ENCODE peak calls at places on chromosomes 11 and 22, in four cellular contexts. One of them, this sample, is unnamed.

GRCh38 chr11:64971421-64972233 is at the start of gene MAJIN:
- DNase-seq in K562: peak
- DNase-seq in A549: peak
- DNase-seq in HepG2: no peak
- DNase-seq in this sample: peak

GRCh38 chr22:49979587-49980264 is 19.2 kb downstream of the PIM3 start:
- DNase-seq in HepG2: peak
- DNase-seq in K562: peak
- DNase-seq in A549: peak
- DNase-seq in this sample: peak

GRCh38 chr11:61480261-61480660 is 28.3 kb upstream of the LRRC10B start:
- DNase-seq in HepG2: no peak
- DNase-seq in K562: no peak
- DNase-seq in A549: no peak
- DNase-seq in this sample: no peak

GRCh38 chr11:119694334-119694733 is 34.7 kb downstream of the NECTIN1 start:
- DNase-seq in A549: no peak
- DNase-seq in K562: no peak
- DNase-seq in HepG2: peak
- DNase-seq in this sample: no peak

GRCh38 chr11:117814766-117815261 is 9.7 kb downstream of the FXYD2 start:
- DNase-seq in K562: no peak
- DNase-seq in HepG2: peak
- DNase-seq in A549: no peak
- DNase-seq in this sample: no peak

GRCh38 chr11:69037074-69037473 is 11.7 kb upstream of the TPCN2 start:
- DNase-seq in A549: no peak
- DNase-seq in HepG2: no peak
- DNase-seq in K562: no peak
- DNase-seq in this sample: no peak

GRCh38 chr11:23192256-23192655 is 332.0 kb upstream of the CCDC179 start:
- DNase-seq in A549: no peak
- DNase-seq in K562: no peak
- DNase-seq in HepG2: no peak
- DNase-seq in this sample: no peak

GRCh38 chr11:8234425-8234821 is 29.3 kb downstream of the LMO1 start:
- DNase-seq in K562: no peak
- DNase-seq in HepG2: no peak
- DNase-seq in A549: peak
- DNase-seq in this sample: no peak

GRCh38 chr11:122779047-122779629 is 59.2 kb upstream of the CRTAM start:
- DNase-seq in HepG2: no peak
- DNase-seq in A549: no peak
- DNase-seq in K562: no peak
- DNase-seq in this sample: no peak
- TF ChIP-seq MAX in HepG2: no peak
- TF ChIP-seq MAX in A549: no peak
- TF ChIP-seq MAX in K562: no peak
- TF ChIP-seq MAX in this sample: no peak

DNA sequence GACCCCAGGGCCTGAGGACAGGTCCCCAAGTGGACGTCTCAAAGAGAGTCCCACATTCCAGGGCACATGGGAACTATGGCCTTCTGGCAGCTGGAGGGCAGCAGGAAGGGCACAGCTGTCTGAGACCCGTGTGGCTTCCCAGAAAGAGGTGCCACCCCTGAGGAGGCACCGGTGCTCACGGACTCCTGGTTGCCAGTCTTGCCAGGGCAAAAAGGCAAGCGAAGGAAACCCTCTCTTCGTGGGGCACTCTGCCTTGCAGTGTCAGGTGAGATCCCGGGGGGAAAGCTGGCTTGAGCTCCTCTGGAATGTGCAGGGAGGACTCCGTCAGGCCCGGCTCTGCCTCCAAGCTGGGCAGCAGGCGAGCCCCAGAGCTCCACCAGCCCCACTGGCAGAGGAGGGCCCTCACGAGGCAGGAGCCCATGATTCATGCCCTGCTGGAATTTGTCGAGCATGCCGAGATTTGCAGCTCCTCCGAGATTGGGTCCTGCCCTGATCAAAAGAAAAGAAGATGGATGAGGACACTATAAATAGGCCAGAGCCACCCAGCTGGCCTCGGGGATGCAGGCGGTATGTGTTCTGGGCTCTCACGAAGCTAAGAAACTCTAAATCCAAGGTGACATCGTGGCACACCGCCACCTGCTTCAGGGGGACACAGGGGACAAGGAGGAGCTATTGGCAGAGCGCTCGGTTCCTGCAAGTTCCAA is 9.9 kb upstream of the CELSR1 start:
- DNase-seq in HepG2: no peak
- DNase-seq in A549: no peak
- DNase-seq in K562: no peak
- DNase-seq in this sample: no peak
- TF ChIP-seq NR3C1 in HepG2: no peak
- TF ChIP-seq NR3C1 in A549: no peak
- TF ChIP-seq NR3C1 in K562: no peak
- TF ChIP-seq NR3C1 in this sample: no peak

DNA sequence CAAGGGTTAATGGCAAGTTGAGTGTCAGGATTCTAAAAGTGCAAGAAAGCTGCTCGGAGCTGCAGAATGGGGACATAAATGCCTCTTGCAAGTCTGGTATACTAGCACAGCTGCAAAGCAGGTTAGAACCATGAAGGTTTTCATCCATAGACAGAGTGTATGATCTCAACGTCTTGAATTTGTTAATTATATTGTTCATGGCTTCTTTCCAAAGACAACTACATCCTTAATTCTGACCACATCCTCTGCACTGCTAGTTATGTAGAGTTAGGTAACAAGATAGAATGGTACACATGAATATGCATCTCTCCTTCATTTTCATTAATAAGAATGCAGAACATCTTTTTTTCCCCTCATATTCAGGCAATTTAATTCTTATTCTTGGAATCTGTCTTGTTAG is 34.2 kb downstream of the EXPH5 start:
- DNase-seq in HepG2: no peak
- DNase-seq in A549: no peak
- DNase-seq in K562: no peak
- DNase-seq in this sample: no peak
- TF ChIP-seq HMGXB4 in HepG2: no peak
- TF ChIP-seq HMGXB4 in A549: no peak
- TF ChIP-seq HMGXB4 in K562: no peak
- TF ChIP-seq HMGXB4 in this sample: no peak

GRCh38 chr11:130383363-130384168 is 44.8 kb downstream of the ADAMTS8 start:
- DNase-seq in A549: no peak
- DNase-seq in HepG2: peak
- DNase-seq in K562: no peak
- DNase-seq in this sample: peak
- TF ChIP-seq MAX in A549: no peak
- TF ChIP-seq MAX in HepG2: no peak
- TF ChIP-seq MAX in K562: no peak
- TF ChIP-seq MAX in this sample: peak

This sample was measured in WTC11.